ENCODE peak calls at places on chromosomes 1 and 21, in ten cellular contexts. A is PC-9, T is K562, R is left ventricle myocardium inferior, K is mammary epithelial cell, O is tibial artery, N is psoas muscle, V is fibroblast of lung, S is cardiac muscle cell, D is heart right ventricle. J is an unnamed sample.

GRCh38 chr1:28317014-28317413 is 11.8 kb upstream of the MED18 start:
- DNase-seq in O (no peak), K (no peak), R (no peak), T (no peak), V (no peak), A (no peak), D (no peak), S (no peak), N (no peak), J (no peak)

GRCh38 chr21:44944596-44944995 is 4.8 kb downstream of the SLX9 start:
- DNase-seq in A (no peak), D (no peak), R (no peak), N (peak; percentile 16), S (no peak), T (no peak), K (no peak), V (no peak), O (no peak), J (no peak)

GRCh38 chr21:44455524-44456206 is 355 bp downstream of the LRRC3 start:
- DNase-seq in R (peak; percentile 61), O (no peak), T (peak; percentile 31), N (peak; percentile 61), K (peak; percentile 34), V (peak; percentile 13), D (no peak), S (peak; percentile 40), A (no peak), J (peak; percentile 76)

GRCh38 chr1:78079580-78079979 is 33.8 kb downstream of the GIPC2 start:
- DNase-seq in D (no peak), K (no peak), N (no peak), A (no peak), T (no peak), R (no peak), S (peak; percentile 50), O (no peak), V (peak; percentile 61), J (no peak)

GRCh38 chr1:233491953-233492627 is 121.8 kb upstream of the KCNK1 start:
- DNase-seq in N (no peak), T (no peak), V (no peak), D (no peak), A (no peak), O (no peak), S (no peak), R (no peak), K (no peak), J (no peak)

GRCh38 chr1:67134692-67135091 is at the start of gene C1orf141:
- DNase-seq in K (no peak), D (peak; percentile 9), V (no peak), R (no peak), T (no peak), N (no peak), O (no peak), A (no peak), S (peak; percentile 77), J (no peak)

GRCh38 chr1:26168410-26169167 is at the start of gene C1orf232:
- DNase-seq in T (no peak), R (no peak), O (no peak), A (no peak), V (no peak), S (no peak), K (no peak), D (no peak), N (peak; percentile 65), J (no peak)

GRCh38 chr1:27099154-27099903 is 55.6 kb downstream of the SLC9A1 start:
- DNase-seq in O (peak; percentile 72), S (peak; percentile 84), A (no peak), R (peak; percentile 80), D (peak; percentile 73), K (peak; percentile 74), V (peak; percentile 71), N (peak; percentile 76), T (peak; percentile 78), J (peak; percentile 86)

GRCh38 chr1:47584249-47584648 is 146.4 kb downstream of the FOXD2 start:
- DNase-seq in T (no peak), R (no peak), V (no peak), O (peak; percentile 52), A (no peak), S (no peak), K (no peak), D (no peak), N (no peak), J (peak; percentile 65)

GRCh38 chr1:47590523-47591225 is 152.8 kb downstream of the FOXD2 start:
- DNase-seq in A (no peak), R (no peak), O (peak; percentile 2), T (no peak), D (no peak), V (no peak), K (no peak), N (no peak), S (no peak), J (no peak)

GRCh38 chr1:47585141-47585902 is 147.5 kb downstream of the FOXD2 start:
- DNase-seq in V (no peak), A (no peak), S (no peak), D (no peak), T (no peak), K (no peak), O (peak; percentile 5), N (no peak), R (no peak), J (no peak)

GRCh38 chr1:47591801-47592200 is 154.0 kb downstream of the FOXD2 start:
- DNase-seq in A (no peak), S (no peak), K (no peak), O (peak; percentile 2), N (no peak), D (no peak), T (no peak), V (no peak), R (no peak), J (no peak)

DNA sequence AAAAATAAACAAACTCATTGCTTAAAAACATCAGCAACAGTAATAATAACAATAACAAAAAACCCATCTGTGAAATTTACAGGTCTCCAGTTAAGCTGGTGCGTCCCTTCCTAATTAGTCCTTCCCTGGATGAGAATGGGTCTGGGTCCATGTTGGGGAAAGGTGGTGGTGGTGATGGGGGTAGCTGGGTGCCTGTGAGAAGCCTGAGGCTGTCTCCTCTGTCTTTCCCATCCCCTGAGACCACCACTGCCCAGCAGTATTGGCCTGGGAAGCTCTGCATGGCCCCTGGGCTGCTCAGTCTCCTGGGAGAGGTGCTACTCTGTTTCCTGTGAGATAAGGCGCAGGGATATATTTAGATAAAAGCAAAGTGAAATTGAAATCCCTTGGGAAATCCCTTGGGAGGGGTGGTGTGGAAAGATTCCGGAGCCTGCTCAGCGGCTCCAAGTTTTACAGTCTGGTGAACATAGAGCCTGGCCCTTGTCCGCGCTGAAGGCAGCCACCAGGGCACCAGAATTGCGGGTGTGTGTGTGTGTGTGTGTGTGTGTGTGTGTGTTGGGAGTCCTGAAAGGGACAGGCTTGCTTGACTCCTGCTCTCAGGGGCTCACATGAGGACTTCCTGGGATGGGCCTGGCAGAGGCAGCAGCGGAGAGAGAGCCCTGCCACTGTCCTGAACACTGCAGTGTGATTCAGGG is 150.2 kb downstream of the FOXD2 start:
- DNase-seq in T (no peak), N (no peak), V (no peak), S (peak; percentile 44), K (no peak), A (no peak), D (peak; percentile 75), O (peak; percentile 20), R (no peak), J (no peak)
- TF ChIP-seq CTCF in T (no peak), N (no peak), V (no peak), S (no peak), K (no peak), A (no peak), D (no peak), O (no peak), R (peak; percentile 29), J (no peak)

DNA sequence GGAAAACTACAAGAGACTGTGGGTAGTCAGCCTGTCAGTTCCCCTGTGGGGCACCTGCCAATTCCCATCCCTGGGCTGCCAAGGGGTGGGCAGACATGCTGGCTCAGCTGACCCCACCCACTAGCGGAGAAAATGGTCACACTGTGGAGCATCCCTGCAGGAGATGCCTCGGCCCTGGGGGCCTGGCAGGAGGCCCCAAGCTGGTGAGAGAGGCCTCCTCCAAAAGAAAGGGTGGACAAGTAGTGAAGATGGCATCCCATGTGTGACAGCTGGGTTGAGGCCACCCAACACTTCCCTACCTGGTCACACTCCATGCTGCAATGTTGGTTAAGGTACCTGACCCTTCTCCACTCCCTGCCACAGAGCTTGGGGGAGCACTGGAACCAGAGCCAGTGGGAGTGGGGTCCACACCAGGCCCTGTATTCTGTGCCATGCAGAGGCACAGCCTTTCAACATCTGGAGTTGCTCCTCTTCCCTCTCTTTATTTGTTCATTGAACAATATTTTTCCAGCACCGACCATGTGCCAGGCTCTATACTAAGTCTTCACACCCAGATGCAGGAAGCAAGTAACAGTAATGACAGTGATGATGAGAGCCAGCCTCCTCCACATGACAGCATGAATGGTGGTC is 59.5 kb downstream of the KLHDC7A start:
- DNase-seq in N (no peak), V (no peak), T (no peak), S (no peak), K (no peak), A (no peak), R (no peak), D (no peak), O (no peak), J (no peak)
- H3K27ac ChIP-seq in N (no peak overlapping the region), V (no peak overlapping the region), T (no peak overlapping the region), S (no peak overlapping the region), K (no peak overlapping the region), A (no peak overlapping the region), R (no peak overlapping the region), D (no peak overlapping the region), O (no peak overlapping the region), J (no peak overlapping the region)

GRCh38 chr1:80384960-80385359 is 1378.4 kb upstream of the ADGRL4 start:
- DNase-seq in N (no peak), S (no peak), A (no peak), D (no peak), V (no peak), O (no peak), K (no peak), R (no peak), T (no peak), J (no peak)
- H3K9me3 ChIP-seq in N (peaks cover 3% of the 10 kb centered on the region), S (no peaks in the 10 kb centered on the region), A (peaks cover 10% of the 10 kb centered on the region), D (peaks cover 10% of the 10 kb centered on the region), V (no peaks in the 10 kb centered on the region), O (no peaks in the 10 kb centered on the region), K (peaks cover 4% of the 10 kb centered on the region), R (peaks cover 20% of the 10 kb centered on the region), T (no peaks in the 10 kb centered on the region), J (peaks cover 7% of the 10 kb centered on the region)

GRCh38 chr1:32894019-32894600 is 7.1 kb downstream of the TMEM54 start:
- DNase-seq in D (no peak), R (no peak), V (no peak), T (no peak), A (no peak), K (no peak), S (no peak), O (no peak), N (no peak), J (no peak)

GRCh38 chr1:32893198-32894018 is 7.1 kb downstream of the HPCA start:
- DNase-seq in N (peak; percentile 61), A (no peak), O (no peak), V (peak; percentile 37), S (peak; percentile 45), D (no peak), K (no peak), R (peak; percentile 36), T (peak; percentile 73), J (no peak)

GRCh38 chr1:32891630-32892029 is 5.3 kb downstream of the HPCA start:
- DNase-seq in R (no peak), T (no peak), A (no peak), D (no peak), N (no peak), O (no peak), K (no peak), S (no peak), V (no peak), J (no peak)

GRCh38 chr1:32891241-32891570 is 4.9 kb downstream of the HPCA start:
- DNase-seq in A (no peak), N (no peak), S (no peak), D (no peak), R (no peak), K (no peak), O (no peak), T (no peak), V (peak; percentile 20), J (no peak)

DNA sequence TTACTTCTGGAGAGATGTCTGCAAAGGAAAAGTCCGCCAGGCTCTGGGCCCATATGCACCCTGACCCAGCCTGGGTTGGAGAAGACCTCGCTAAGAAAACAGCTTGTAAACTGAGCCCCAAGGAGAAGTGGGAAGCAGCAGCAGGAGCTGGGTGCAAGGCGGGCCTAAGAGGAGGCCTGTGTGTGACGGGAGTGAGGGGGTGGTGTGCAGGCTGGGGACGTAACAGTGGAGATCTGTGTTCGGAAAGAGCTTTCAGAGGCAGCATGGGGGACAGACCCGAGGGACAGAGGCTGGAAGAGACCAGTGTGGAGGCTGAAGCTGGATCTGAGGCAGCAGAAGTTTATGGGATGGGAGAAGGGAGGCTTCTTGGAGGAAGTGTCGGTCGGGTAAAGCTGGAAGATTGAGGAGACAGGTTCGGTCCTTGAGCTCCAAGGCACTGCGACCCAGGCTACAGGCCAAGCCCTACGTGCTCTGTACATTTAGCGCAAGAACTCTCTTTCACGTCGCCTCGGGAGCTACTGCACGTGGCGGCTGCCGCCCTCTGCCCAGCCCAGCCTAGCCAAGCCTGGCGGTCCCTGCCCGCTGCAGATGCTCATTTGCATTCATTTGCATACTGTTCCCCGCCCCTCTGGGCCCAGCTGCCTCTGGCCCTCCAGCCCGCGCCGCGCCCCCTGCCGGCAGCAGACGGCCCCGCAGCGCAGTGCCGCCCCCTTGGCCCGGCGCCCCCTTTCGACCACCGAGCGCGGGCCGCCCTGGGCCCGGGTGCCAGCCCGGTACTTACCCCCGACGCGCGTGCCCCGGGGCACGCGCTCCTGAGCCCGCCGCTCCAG is 6.3 kb downstream of the HPCA start:
- DNase-seq in D (no peak), V (peak; percentile 36), T (peak; percentile 88), O (no peak), A (no peak), S (peak; percentile 44), N (peak; percentile 59), K (no peak), R (no peak), J (no peak)
- TF ChIP-seq CTCF in D (peak; percentile 33), V (no peak), T (peak; percentile 99), O (no peak), A (no peak), S (peak; percentile 30), N (peak; percentile 43), K (no peak), R (peak; percentile 60), J (peak; percentile 53)